ENCODE peak calls at places on chromosome 12, in six cellular contexts. One of them, this sample, is unnamed.

GRCh38 chr12:1108276-1108675 is 117.3 kb downstream of the ERC1 start:
- DNase-seq in fibroblast of lung: no peak
- DNase-seq in frontal cortex: no peak
- DNase-seq in OCI-LY7: peak; percentile 64
- DNase-seq in type B pancreatic cell: no peak
- DNase-seq in EL: no peak
- DNase-seq in this sample: no peak

GRCh38 chr12:106127289-106128126 is 11.2 kb downstream of the NUAK1 start:
- DNase-seq in type B pancreatic cell: no peak
- DNase-seq in OCI-LY7: no peak
- DNase-seq in fibroblast of lung: no peak
- DNase-seq in EL: no peak
- DNase-seq in frontal cortex: no peak
- DNase-seq in this sample: no peak

GRCh38 chr12:62537544-62537943 is 70.9 kb downstream of the MON2 start:
- DNase-seq in type B pancreatic cell: no peak
- DNase-seq in OCI-LY7: no peak
- DNase-seq in fibroblast of lung: peak; percentile 84
- DNase-seq in EL: peak; percentile 74
- DNase-seq in frontal cortex: no peak
- DNase-seq in this sample: no peak

GRCh38 chr12:98238513-98238912 is 276.9 kb upstream of the TMPO start:
- DNase-seq in frontal cortex: no peak
- DNase-seq in type B pancreatic cell: no peak
- DNase-seq in EL: peak; percentile 53
- DNase-seq in OCI-LY7: no peak
- DNase-seq in fibroblast of lung: peak; percentile 89
- DNase-seq in this sample: no peak

GRCh38 chr12:119780786-119781434 is 96.2 kb downstream of the CIT start:
- DNase-seq in frontal cortex: peak; percentile 41
- DNase-seq in fibroblast of lung: peak; percentile 46
- DNase-seq in OCI-LY7: no peak
- DNase-seq in EL: peak; percentile 41
- DNase-seq in type B pancreatic cell: no peak
- DNase-seq in this sample: no peak

GRCh38 chr12:7374423-7375144 is 69.4 kb downstream of the CD163L1 start:
- DNase-seq in fibroblast of lung: no peak
- DNase-seq in type B pancreatic cell: no peak
- DNase-seq in frontal cortex: no peak
- DNase-seq in OCI-LY7: peak; percentile 27
- DNase-seq in EL: peak; percentile 36
- DNase-seq in this sample: no peak

GRCh38 chr12:20463920-20464524 is 95.7 kb downstream of the PDE3A start:
- DNase-seq in frontal cortex: no peak
- DNase-seq in OCI-LY7: peak; percentile 13
- DNase-seq in fibroblast of lung: no peak
- DNase-seq in type B pancreatic cell: no peak
- DNase-seq in EL: no peak
- DNase-seq in this sample: no peak

GRCh38 chr12:55515696-55516095 is 23.5 kb downstream of the OR6C68 start:
- DNase-seq in type B pancreatic cell: no peak
- DNase-seq in frontal cortex: no peak
- DNase-seq in fibroblast of lung: no peak
- DNase-seq in OCI-LY7: peak; percentile 9
- DNase-seq in EL: peak; percentile 1
- DNase-seq in this sample: no peak

GRCh38 chr12:84305144-84305543 is 607.5 kb downstream of the SLC6A15 start:
- DNase-seq in type B pancreatic cell: no peak
- DNase-seq in frontal cortex: no peak
- DNase-seq in OCI-LY7: no peak
- DNase-seq in EL: no peak
- DNase-seq in fibroblast of lung: no peak
- DNase-seq in this sample: no peak

GRCh38 chr12:25698782-25699181 is 145.7 kb upstream of the LMNTD1 start:
- DNase-seq in OCI-LY7: no peak
- DNase-seq in fibroblast of lung: peak; percentile 36
- DNase-seq in EL: no peak
- DNase-seq in frontal cortex: no peak
- DNase-seq in type B pancreatic cell: no peak
- DNase-seq in this sample: no peak